ENCODE peak calls at places on chromosomes 4 and X, in four cellular contexts. N is nephron progenitor cell, D is foreskin fibroblast, A is ureter. F is an unnamed sample.

GRCh38 chr4:38534344-38534743 is 129.7 kb upstream of the KLF3 start:
- DNase-seq in D (no peak), A (no peak), N (no peak), F (no peak)

GRCh38 chr4:127370495-127371069 is 262.2 kb upstream of the INTU start:
- DNase-seq in N (no peak), D (no peak), A (no peak), F (peak)

GRCh38 chr4:166324321-166324720 is 451.3 kb downstream of the TLL1 start:
- DNase-seq in D (peak), A (no peak), N (peak), F (no peak)

GRCh38 chr4:109803924-109804571 is 2.2 kb upstream of the CFI start:
- DNase-seq in D (peak), N (no peak), A (no peak), F (no peak)

GRCh38 chrX:114047558-114047957 is 536.3 kb upstream of the HTR2C start:
- DNase-seq in A (no peak), D (no peak), N (no peak), F (no peak)

GRCh38 chr4:89757154-89757723 is 79.7 kb downstream of the SNCA start:
- DNase-seq in D (no peak), N (peak), A (no peak), F (no peak)

GRCh38 chr4:5654791-5655190 is 53.6 kb downstream of the EVC2 start:
- DNase-seq in A (no peak), D (no peak), N (no peak), F (no peak)

GRCh38 chr4:54063224-54063623 is 1.2 kb downstream of the CHIC2 start:
- DNase-seq in D (peak), N (no peak), A (no peak), F (no peak)

GRCh38 chrX:110964761-110965160 is 131.2 kb upstream of the PAK3 start:
- DNase-seq in D (no peak), A (no peak), N (no peak), F (no peak)

GRCh38 chr4:40506066-40506465 is 123.6 kb downstream of the RBM47 start:
- DNase-seq in N (no peak), D (no peak), A (no peak), F (no peak)

GRCh38 chr4:80610845-80611244 is 275.3 kb downstream of the CFAP299 start:
- DNase-seq in D (peak), A (no peak), N (peak), F (no peak)

GRCh38 chr4:624705-625590 is at the start of gene PDE6B:
- DNase-seq in D (no peak), N (peak), A (no peak), F (no peak)

GRCh38 chr4:41912546-41912945 is 22.7 kb upstream of the TMEM33 start:
- DNase-seq in N (no peak), A (no peak), D (peak), F (no peak)

GRCh38 chr4:98619197-98619596 is 39.2 kb downstream of the TSPAN5 start:
- DNase-seq in A (no peak), D (no peak), N (no peak), F (no peak)

GRCh38 chrX:21802054-21802660 is 37.3 kb upstream of the MBTPS2 start:
- DNase-seq in D (no peak), N (no peak), A (no peak), F (no peak)

GRCh38 chrX:118251251-118251650 is 94.7 kb upstream of the WDR44 start:
- DNase-seq in D (peak), A (no peak), N (no peak), F (no peak)

GRCh38 chr4:76966024-76966579 is 16.6 kb downstream of the SEPTIN11 start:
- DNase-seq in N (no peak), D (no peak), A (no peak), F (no peak)

GRCh38 chr4:20432098-20432497 is 180.4 kb downstream of the SLIT2 start:
- DNase-seq in D (no peak), N (no peak), A (no peak), F (no peak)

GRCh38 chrX:26470946-26471345 is 255.0 kb downstream of the MAGEB5 start:
- DNase-seq in A (no peak), D (no peak), N (no peak), F (no peak)

GRCh38 chr4:41458689-41459088 is 79.3 kb upstream of the LIMCH1 start:
- DNase-seq in N (no peak), A (no peak), D (no peak), F (no peak)

GRCh38 chr4:10101559-10102192 is 14.9 kb downstream of the WDR1 start:
- DNase-seq in D (peak), N (no peak), A (no peak), F (no peak)

GRCh38 chr4:101256222-101256621 is 91.1 kb downstream of the PPP3CA start:
- DNase-seq in N (no peak), A (no peak), D (no peak), F (no peak)

GRCh38 chr4:107814758-107815552 is 9.8 kb upstream of the SGMS2 start:
- DNase-seq in A (no peak), D (no peak), N (no peak), F (no peak)

GRCh38 chr4:185469539-185470154 is 1.9 kb downstream of the CCDC110 start:
- DNase-seq in D (no peak), N (peak), A (no peak), F (no peak)

GRCh38 chr4:73740353-73740778 is at the start of gene CXCL8:
- DNase-seq in N (no peak), A (peak), D (peak), F (peak)

GRCh38 chrX:78979789-78980464 is 34.7 kb downstream of the P2RY10 start:
- DNase-seq in N (no peak), A (no peak), D (peak), F (no peak)

GRCh38 chr4:139866270-139866962 is 200.8 kb downstream of the MGST2 start:
- DNase-seq in D (no peak), N (peak), A (no peak), F (no peak)

GRCh38 chr4:242121-242848 is 63.0 kb downstream of the ZNF732 start:
- DNase-seq in A (peak), N (peak), D (peak), F (peak)

GRCh38 chr4:73433140-73433539 is 2.9 kb upstream of the AFP start:
- DNase-seq in N (no peak), D (no peak), A (no peak), F (no peak)

GRCh38 chr4:109701566-109702399 is 1.5 kb downstream of the CASP6 start:
- DNase-seq in N (peak), A (no peak), D (no peak), F (no peak)

GRCh38 chr4:81351653-81352455 is 119.9 kb downstream of the RASGEF1B start:
- DNase-seq in A (peak), D (peak), N (peak), F (peak)

GRCh38 chrX:71996826-71997225 is 86.2 kb downstream of the NHSL2 start:
- DNase-seq in A (no peak), D (peak), N (no peak), F (peak)

GRCh38 chrX:1537031-1537715 is at the start of gene P2RY8:
- DNase-seq in D (peak), N (no peak), A (peak), F (peak)

GRCh38 chr4:142846729-142847606 is 867 bp upstream of the INPP4B start:
- DNase-seq in A (peak), D (peak), N (peak), F (no peak)

F was measured in right atrium auricular region.